ENCODE peak calls at places on chromosome 22, in four cellular contexts. One of them, this sample, is unnamed.

GRCh38 chr22:48089601-48090331 is 1327.3 kb downstream of the TBC1D22A start:
- DNase-seq in ovary: peak
- DNase-seq in progenitor cell of endocrine pancreas: no peak
- DNase-seq in transverse colon: no peak
- DNase-seq in this sample: no peak

GRCh38 chr22:48700180-48700565 is 1127.5 kb downstream of the BRD1 start:
- DNase-seq in transverse colon: no peak
- DNase-seq in ovary: no peak
- DNase-seq in progenitor cell of endocrine pancreas: no peak
- DNase-seq in this sample: no peak

GRCh38 chr22:17159504-17159951 is 451 bp upstream of the HDHD5 start:
- DNase-seq in transverse colon: peak
- DNase-seq in ovary: peak
- DNase-seq in progenitor cell of endocrine pancreas: no peak
- DNase-seq in this sample: peak

GRCh38 chr22:47276219-47276843 is 513.9 kb downstream of the TBC1D22A start:
- DNase-seq in progenitor cell of endocrine pancreas: no peak
- DNase-seq in transverse colon: no peak
- DNase-seq in ovary: no peak
- DNase-seq in this sample: no peak

GRCh38 chr22:29031236-29031982 is 30.2 kb downstream of the C22orf31 start:
- DNase-seq in transverse colon: peak
- DNase-seq in progenitor cell of endocrine pancreas: no peak
- DNase-seq in ovary: peak
- DNase-seq in this sample: peak

GRCh38 chr22:19203839-19204238 is 25.3 kb upstream of the SLC25A1 start:
- DNase-seq in transverse colon: no peak
- DNase-seq in progenitor cell of endocrine pancreas: no peak
- DNase-seq in ovary: no peak
- DNase-seq in this sample: no peak

GRCh38 chr22:47888807-47889206 is 1126.4 kb downstream of the TBC1D22A start:
- DNase-seq in progenitor cell of endocrine pancreas: no peak
- DNase-seq in transverse colon: no peak
- DNase-seq in ovary: no peak
- DNase-seq in this sample: no peak

GRCh38 chr22:28942801-28943500 is 59.6 kb downstream of the ZNRF3 start:
- DNase-seq in ovary: no peak
- DNase-seq in transverse colon: no peak
- DNase-seq in progenitor cell of endocrine pancreas: no peak
- DNase-seq in this sample: no peak

GRCh38 chr22:35538801-35539321 is 1.8 kb upstream of the RASD2 start:
- DNase-seq in ovary: no peak
- DNase-seq in transverse colon: peak
- DNase-seq in progenitor cell of endocrine pancreas: peak
- DNase-seq in this sample: peak

GRCh38 chr22:33022231-33022630 is 36.0 kb downstream of the SYN3 start:
- DNase-seq in progenitor cell of endocrine pancreas: no peak
- DNase-seq in ovary: no peak
- DNase-seq in transverse colon: no peak
- DNase-seq in this sample: no peak

GRCh38 chr22:35705141-35705540 is 12.5 kb upstream of the APOL5 start:
- DNase-seq in ovary: no peak
- DNase-seq in progenitor cell of endocrine pancreas: no peak
- DNase-seq in transverse colon: no peak
- DNase-seq in this sample: no peak

GRCh38 chr22:41832553-41833368 is at the start of gene SREBF2:
- DNase-seq in ovary: peak
- DNase-seq in progenitor cell of endocrine pancreas: peak
- DNase-seq in transverse colon: peak
- DNase-seq in this sample: peak

GRCh38 chr22:32218470-32218869 is 13.6 kb upstream of the RFPL2 start:
- DNase-seq in transverse colon: no peak
- DNase-seq in ovary: no peak
- DNase-seq in progenitor cell of endocrine pancreas: no peak
- DNase-seq in this sample: no peak

GRCh38 chr22:47456031-47456430 is 693.6 kb downstream of the TBC1D22A start:
- DNase-seq in progenitor cell of endocrine pancreas: no peak
- DNase-seq in ovary: no peak
- DNase-seq in transverse colon: no peak
- DNase-seq in this sample: no peak

DNA sequence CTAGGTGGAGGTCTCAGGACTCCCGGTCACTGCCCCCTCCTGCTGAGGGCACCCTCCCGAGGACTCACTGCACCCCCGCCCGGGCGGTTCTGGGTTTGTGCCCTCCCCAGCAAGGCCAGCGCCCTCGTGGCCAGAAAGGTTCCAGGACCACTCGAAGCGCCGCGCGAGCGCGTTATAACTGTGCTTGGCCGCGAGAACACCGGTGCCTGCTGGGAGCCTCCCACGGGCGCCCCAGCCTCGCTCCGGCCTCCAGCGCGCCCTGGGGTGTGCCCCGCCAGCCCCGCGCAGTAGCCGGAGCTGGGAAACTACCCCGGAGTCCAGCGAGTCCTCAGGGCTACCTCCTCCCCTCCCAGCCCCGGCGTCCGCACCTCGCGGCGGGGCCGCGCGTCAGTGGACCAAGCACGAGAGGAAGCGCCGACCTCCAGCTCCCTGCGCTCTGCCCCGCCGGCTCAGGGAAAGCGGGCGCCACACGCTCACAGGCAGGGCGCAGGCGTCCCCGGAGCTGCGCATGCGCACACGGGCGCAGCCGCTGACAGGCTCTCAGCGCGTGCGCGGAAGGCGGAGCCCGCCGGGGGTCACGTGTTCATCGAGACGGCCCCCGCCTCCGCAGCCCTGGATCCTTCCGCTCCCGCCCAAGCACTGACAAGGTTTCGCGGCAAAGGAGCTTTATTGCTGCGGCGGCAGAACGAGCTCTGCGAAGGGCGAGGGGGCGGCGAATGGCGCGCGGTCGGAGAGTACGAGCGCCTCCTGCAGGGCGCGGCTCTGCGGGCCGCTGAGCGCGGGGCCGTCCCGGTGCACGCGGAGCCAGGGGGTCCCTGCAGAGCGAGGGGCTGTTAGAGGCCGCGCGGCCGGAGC is at the start of gene SCO2:
- DNase-seq in ovary: peak
- DNase-seq in progenitor cell of endocrine pancreas: peak
- DNase-seq in transverse colon: peak
- DNase-seq in this sample: peak
- TF ChIP-seq CTCF in ovary: peak
- TF ChIP-seq CTCF in progenitor cell of endocrine pancreas: peak
- TF ChIP-seq CTCF in transverse colon: peak
- TF ChIP-seq CTCF in this sample: peak

GRCh38 chr22:37929390-37929789 is 23.3 kb downstream of the MICALL1 start:
- DNase-seq in progenitor cell of endocrine pancreas: no peak
- DNase-seq in transverse colon: no peak
- DNase-seq in ovary: no peak
- DNase-seq in this sample: no peak

GRCh38 chr22:37930270-37930951 is 23.0 kb downstream of the C22orf23 start:
- DNase-seq in progenitor cell of endocrine pancreas: no peak
- DNase-seq in ovary: no peak
- DNase-seq in transverse colon: no peak
- DNase-seq in this sample: no peak

GRCh38 chr22:37932401-37932800 is 21.0 kb downstream of the C22orf23 start:
- DNase-seq in transverse colon: no peak
- DNase-seq in ovary: no peak
- DNase-seq in progenitor cell of endocrine pancreas: no peak
- DNase-seq in this sample: no peak

GRCh38 chr22:37931893-37932389 is 21.5 kb downstream of the C22orf23 start:
- DNase-seq in progenitor cell of endocrine pancreas: no peak
- DNase-seq in transverse colon: no peak
- DNase-seq in ovary: no peak
- DNase-seq in this sample: no peak

DNA sequence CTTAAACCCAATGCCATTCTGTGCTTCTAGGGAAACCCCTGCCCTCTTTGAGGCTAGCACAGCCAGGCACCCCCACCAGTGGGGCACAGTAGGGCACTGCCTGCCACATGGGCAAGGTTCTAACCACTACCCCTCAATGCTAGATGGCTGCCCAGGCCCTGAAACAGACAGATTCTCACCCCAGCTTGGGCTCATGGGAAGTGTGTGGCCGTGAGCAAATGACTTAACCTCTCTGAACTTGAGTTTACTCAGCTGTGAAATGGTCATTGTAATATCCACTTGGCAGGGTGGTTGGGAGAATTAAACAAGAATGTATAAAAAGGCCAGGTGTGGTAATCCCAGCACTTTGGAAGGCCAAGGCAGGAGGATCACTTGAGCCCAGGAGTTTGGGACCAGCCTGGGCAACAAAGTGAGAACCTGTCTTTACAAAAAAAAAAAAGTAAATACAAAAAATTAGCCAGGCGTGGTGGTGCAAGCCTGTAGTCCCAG is 22.4 kb downstream of the C22orf23 start:
- DNase-seq in ovary: no peak
- DNase-seq in transverse colon: no peak
- DNase-seq in progenitor cell of endocrine pancreas: no peak
- DNase-seq in this sample: no peak
- TF ChIP-seq CTCF in ovary: no peak
- TF ChIP-seq CTCF in transverse colon: no peak
- TF ChIP-seq CTCF in progenitor cell of endocrine pancreas: no peak
- TF ChIP-seq CTCF in this sample: peak

GRCh38 chr22:43426816-43427215 is 15.0 kb downstream of the MPPED1 start:
- DNase-seq in transverse colon: no peak
- DNase-seq in progenitor cell of endocrine pancreas: no peak
- DNase-seq in ovary: no peak
- DNase-seq in this sample: no peak

GRCh38 chr22:43428005-43428485 is 16.2 kb downstream of the MPPED1 start:
- DNase-seq in progenitor cell of endocrine pancreas: no peak
- DNase-seq in transverse colon: no peak
- DNase-seq in ovary: no peak
- DNase-seq in this sample: no peak

GRCh38 chr22:43429426-43429825 is 17.6 kb downstream of the MPPED1 start:
- DNase-seq in transverse colon: no peak
- DNase-seq in progenitor cell of endocrine pancreas: no peak
- DNase-seq in ovary: no peak
- DNase-seq in this sample: no peak

GRCh38 chr22:43425976-43426785 is 14.4 kb downstream of the MPPED1 start:
- DNase-seq in transverse colon: no peak
- DNase-seq in ovary: no peak
- DNase-seq in progenitor cell of endocrine pancreas: no peak
- DNase-seq in this sample: no peak

DNA sequence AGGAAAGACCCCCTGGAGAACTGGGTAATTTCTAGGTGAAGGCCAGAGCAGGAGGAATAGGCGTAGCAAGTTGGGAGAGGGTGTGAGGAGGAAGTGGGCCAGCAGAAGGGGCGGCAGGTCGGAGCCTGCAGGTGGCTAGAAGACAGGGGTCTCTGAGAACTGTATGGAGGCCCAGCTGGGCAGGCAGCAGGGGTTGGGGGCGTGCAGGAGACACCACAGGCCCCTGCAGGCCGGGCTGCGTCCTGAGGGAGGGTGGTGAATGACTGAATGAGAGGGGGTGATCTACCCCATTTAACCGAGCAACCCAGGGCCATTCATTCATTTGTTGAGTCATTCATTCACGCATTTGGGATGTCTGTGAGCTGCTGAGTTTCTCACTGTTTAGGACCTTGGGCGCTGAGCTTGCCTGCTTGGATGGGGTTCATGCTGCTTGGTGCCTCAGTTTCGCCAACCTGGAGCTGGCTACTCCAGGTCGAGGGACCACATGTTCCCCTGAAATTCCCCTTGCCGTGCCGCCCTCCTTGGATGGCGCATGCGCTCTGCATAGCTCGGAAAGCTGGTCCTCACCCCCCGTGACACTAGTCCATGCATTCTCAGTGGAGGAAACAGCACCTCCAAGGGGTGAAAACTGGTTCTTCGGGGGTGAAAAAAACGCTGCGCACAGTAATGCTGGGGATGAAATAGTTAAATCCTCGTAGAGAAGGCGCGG is 15.6 kb downstream of the MPPED1 start:
- DNase-seq in progenitor cell of endocrine pancreas: no peak
- DNase-seq in transverse colon: no peak
- DNase-seq in ovary: no peak
- DNase-seq in this sample: no peak
- TF ChIP-seq CTCF in progenitor cell of endocrine pancreas: no peak
- TF ChIP-seq CTCF in transverse colon: no peak
- TF ChIP-seq CTCF in ovary: no peak
- TF ChIP-seq CTCF in this sample: no peak

GRCh38 chr22:37739000-37739399 is 42.2 kb downstream of the TRIOBP start:
- DNase-seq in ovary: peak
- DNase-seq in progenitor cell of endocrine pancreas: no peak
- DNase-seq in transverse colon: no peak
- DNase-seq in this sample: no peak
- TF ChIP-seq CTCF in ovary: no peak
- TF ChIP-seq CTCF in progenitor cell of endocrine pancreas: no peak
- TF ChIP-seq CTCF in transverse colon: no peak
- TF ChIP-seq CTCF in this sample: no peak

DNA sequence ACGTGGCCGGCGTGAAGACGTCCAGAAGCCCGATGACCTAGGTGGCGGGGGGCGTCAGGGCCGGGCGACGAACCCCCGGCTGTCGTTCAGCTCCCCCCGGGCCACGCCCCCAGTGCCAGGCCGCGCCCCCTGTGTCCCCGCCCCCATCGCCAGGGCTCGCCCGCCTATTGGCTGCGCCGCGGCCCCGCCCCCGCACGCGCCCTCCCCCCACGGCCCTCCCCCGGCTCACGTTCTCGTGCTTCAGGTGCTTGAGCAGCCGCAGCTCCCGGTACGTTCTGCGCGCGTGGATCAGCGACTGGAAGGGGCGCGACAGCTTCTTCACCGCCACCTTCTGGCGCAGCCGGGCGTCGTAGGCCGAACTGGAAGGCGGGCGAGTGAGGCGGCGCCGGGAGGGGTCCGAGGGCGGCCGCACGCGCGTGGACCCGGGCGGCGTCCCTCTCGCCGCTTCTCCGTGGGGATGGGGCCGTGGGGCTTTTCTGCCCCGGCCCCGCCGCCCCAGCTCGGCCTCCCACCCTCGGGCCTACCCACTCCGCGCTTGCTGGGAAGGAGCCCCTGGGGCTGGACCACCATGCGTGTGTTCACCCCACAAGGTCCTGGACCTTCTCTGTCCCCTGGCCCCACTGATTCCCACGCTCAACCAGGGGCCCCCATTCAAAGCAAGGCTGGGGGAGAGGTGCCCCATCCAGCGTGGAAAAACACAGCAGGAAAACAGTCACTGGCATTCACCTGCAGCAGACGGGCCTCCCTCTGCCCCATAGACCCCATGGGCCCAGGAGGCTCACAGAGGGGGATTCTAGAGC is 2.4 kb downstream of the MAPK11 start:
- DNase-seq in progenitor cell of endocrine pancreas: no peak
- DNase-seq in transverse colon: peak
- DNase-seq in ovary: peak
- DNase-seq in this sample: no peak
- TF ChIP-seq CTCF in progenitor cell of endocrine pancreas: peak
- TF ChIP-seq CTCF in transverse colon: no peak
- TF ChIP-seq CTCF in ovary: no peak
- TF ChIP-seq CTCF in this sample: no peak

This sample was measured in Calu3.